ENCODE peak calls at places on chromosome 14, in ten cellular contexts. One of them, this sample, is unnamed.

GRCh38 chr14:55877942-55878341 is 240.3 kb upstream of the PELI2 start:
- DNase-seq in uterus: no peak
- DNase-seq in upper lobe of right lung: no peak
- DNase-seq in cardiac muscle cell: peak; percentile 78
- DNase-seq in CD8-positive, alpha-beta T cell: no peak
- DNase-seq in hepatocyte: no peak
- DNase-seq in body of pancreas: no peak
- DNase-seq in psoas muscle: no peak
- DNase-seq in GM12878: no peak
- DNase-seq in lower lobe of right lung: no peak
- DNase-seq in this sample: no peak

GRCh38 chr14:27672047-27672446 is 1074.2 kb upstream of the NOVA1 start:
- DNase-seq in uterus: no peak
- DNase-seq in upper lobe of right lung: no peak
- DNase-seq in cardiac muscle cell: no peak
- DNase-seq in CD8-positive, alpha-beta T cell: no peak
- DNase-seq in hepatocyte: no peak
- DNase-seq in body of pancreas: no peak
- DNase-seq in psoas muscle: no peak
- DNase-seq in GM12878: no peak
- DNase-seq in lower lobe of right lung: no peak
- DNase-seq in this sample: no peak

GRCh38 chr14:22131749-22132476 is 457.1 kb downstream of the DAD1 start:
- DNase-seq in uterus: no peak
- DNase-seq in upper lobe of right lung: no peak
- DNase-seq in cardiac muscle cell: no peak
- DNase-seq in CD8-positive, alpha-beta T cell: no peak
- DNase-seq in hepatocyte: no peak
- DNase-seq in body of pancreas: no peak
- DNase-seq in psoas muscle: no peak
- DNase-seq in GM12878: no peak
- DNase-seq in lower lobe of right lung: no peak
- DNase-seq in this sample: no peak

GRCh38 chr14:104339829-104340228 is 201.4 kb downstream of the KIF26A start:
- DNase-seq in uterus: no peak
- DNase-seq in upper lobe of right lung: no peak
- DNase-seq in cardiac muscle cell: no peak
- DNase-seq in CD8-positive, alpha-beta T cell: no peak
- DNase-seq in hepatocyte: no peak
- DNase-seq in body of pancreas: no peak
- DNase-seq in psoas muscle: no peak
- DNase-seq in GM12878: no peak
- DNase-seq in lower lobe of right lung: no peak
- DNase-seq in this sample: no peak

GRCh38 chr14:65906948-65907347 is 494.4 kb downstream of the FUT8 start:
- DNase-seq in uterus: no peak
- DNase-seq in upper lobe of right lung: no peak
- DNase-seq in cardiac muscle cell: no peak
- DNase-seq in CD8-positive, alpha-beta T cell: no peak
- DNase-seq in hepatocyte: no peak
- DNase-seq in body of pancreas: no peak
- DNase-seq in psoas muscle: no peak
- DNase-seq in GM12878: no peak
- DNase-seq in lower lobe of right lung: no peak
- DNase-seq in this sample: no peak

GRCh38 chr14:101131451-101131916 is 228.0 kb upstream of the RTL1 start:
- DNase-seq in uterus: no peak
- DNase-seq in upper lobe of right lung: no peak
- DNase-seq in cardiac muscle cell: no peak
- DNase-seq in CD8-positive, alpha-beta T cell: no peak
- DNase-seq in hepatocyte: no peak
- DNase-seq in body of pancreas: no peak
- DNase-seq in psoas muscle: no peak
- DNase-seq in GM12878: no peak
- DNase-seq in lower lobe of right lung: no peak
- DNase-seq in this sample: no peak

GRCh38 chr14:63862163-63862562 is 9.4 kb downstream of the SYNE2 start:
- DNase-seq in uterus: no peak
- DNase-seq in upper lobe of right lung: no peak
- DNase-seq in cardiac muscle cell: no peak
- DNase-seq in CD8-positive, alpha-beta T cell: no peak
- DNase-seq in hepatocyte: no peak
- DNase-seq in body of pancreas: no peak
- DNase-seq in psoas muscle: no peak
- DNase-seq in GM12878: no peak
- DNase-seq in lower lobe of right lung: no peak
- DNase-seq in this sample: no peak

GRCh38 chr14:104655128-104655848 is 34.1 kb upstream of the INF2 start:
- DNase-seq in uterus: no peak
- DNase-seq in upper lobe of right lung: no peak
- DNase-seq in cardiac muscle cell: no peak
- DNase-seq in CD8-positive, alpha-beta T cell: no peak
- DNase-seq in hepatocyte: no peak
- DNase-seq in body of pancreas: no peak
- DNase-seq in psoas muscle: no peak
- DNase-seq in GM12878: no peak
- DNase-seq in lower lobe of right lung: no peak
- DNase-seq in this sample: no peak

GRCh38 chr14:57391609-57392195 is 1.3 kb downstream of the NAA30 start:
- DNase-seq in uterus: no peak
- DNase-seq in upper lobe of right lung: no peak
- DNase-seq in cardiac muscle cell: peak; percentile 13
- DNase-seq in CD8-positive, alpha-beta T cell: no peak
- DNase-seq in hepatocyte: peak; percentile 14
- DNase-seq in body of pancreas: peak; percentile 12
- DNase-seq in psoas muscle: no peak
- DNase-seq in GM12878: no peak
- DNase-seq in lower lobe of right lung: no peak
- DNase-seq in this sample: no peak

GRCh38 chr14:21852061-21852664 is 178.5 kb upstream of the OR4E1 start:
- DNase-seq in uterus: no peak
- DNase-seq in upper lobe of right lung: no peak
- DNase-seq in cardiac muscle cell: peak; percentile 35
- DNase-seq in CD8-positive, alpha-beta T cell: peak; percentile 49
- DNase-seq in hepatocyte: peak; percentile 69
- DNase-seq in body of pancreas: peak; percentile 61
- DNase-seq in psoas muscle: no peak
- DNase-seq in GM12878: no peak
- DNase-seq in lower lobe of right lung: no peak
- DNase-seq in this sample: no peak

DNA sequence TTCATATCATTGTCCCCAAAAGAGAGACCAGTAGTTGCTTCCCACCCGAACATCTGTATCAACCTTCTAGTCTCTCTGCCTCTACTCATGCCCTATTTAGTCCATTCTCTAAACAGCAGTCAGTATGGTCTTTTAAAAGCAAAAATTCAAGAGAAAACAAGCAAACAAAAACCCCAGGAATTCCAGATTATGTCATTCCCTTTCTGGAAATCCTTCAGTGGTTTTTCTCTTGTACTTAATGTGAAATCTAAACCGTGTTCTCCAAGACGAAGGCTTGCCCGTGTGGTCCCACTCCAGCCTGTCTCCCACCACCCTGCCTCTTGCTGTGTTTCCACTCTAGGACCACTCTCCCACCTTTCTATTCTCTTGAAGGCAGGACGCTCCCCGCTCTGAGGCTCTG is 90.8 kb downstream of the TMEM30B start:
- DNase-seq in uterus: no peak
- DNase-seq in upper lobe of right lung: no peak
- DNase-seq in cardiac muscle cell: no peak
- DNase-seq in CD8-positive, alpha-beta T cell: no peak
- DNase-seq in hepatocyte: no peak
- DNase-seq in body of pancreas: no peak
- DNase-seq in psoas muscle: no peak
- DNase-seq in GM12878: no peak
- DNase-seq in lower lobe of right lung: no peak
- DNase-seq in this sample: no peak
- H3K27ac ChIP-seq in uterus: no peak overlapping the region
- H3K27ac ChIP-seq in upper lobe of right lung: no peak overlapping the region
- H3K27ac ChIP-seq in cardiac muscle cell: no peak overlapping the region
- H3K27ac ChIP-seq in CD8-positive, alpha-beta T cell: no peak overlapping the region
- H3K27ac ChIP-seq in hepatocyte: no peak overlapping the region
- H3K27ac ChIP-seq in body of pancreas: no peak overlapping the region
- H3K27ac ChIP-seq in psoas muscle: peak overlapping the region; percentile 94
- H3K27ac ChIP-seq in GM12878: no peak overlapping the region
- H3K27ac ChIP-seq in lower lobe of right lung: no peak overlapping the region
- H3K27ac ChIP-seq in this sample: no peak overlapping the region

GRCh38 chr14:20818861-20819260 is 16.2 kb upstream of the RNASE1 start:
- DNase-seq in uterus: no peak
- DNase-seq in upper lobe of right lung: no peak
- DNase-seq in cardiac muscle cell: no peak
- DNase-seq in CD8-positive, alpha-beta T cell: no peak
- DNase-seq in hepatocyte: no peak
- DNase-seq in body of pancreas: peak; percentile 21
- DNase-seq in psoas muscle: no peak
- DNase-seq in GM12878: no peak
- DNase-seq in lower lobe of right lung: no peak
- DNase-seq in this sample: no peak
- TF ChIP-seq CTCF in uterus: no peak
- TF ChIP-seq CTCF in upper lobe of right lung: no peak
- TF ChIP-seq CTCF in cardiac muscle cell: peak; percentile 50
- TF ChIP-seq CTCF in CD8-positive, alpha-beta T cell: no peak
- TF ChIP-seq CTCF in hepatocyte: no peak
- TF ChIP-seq CTCF in body of pancreas: peak; percentile 39
- TF ChIP-seq CTCF in psoas muscle: no peak
- TF ChIP-seq CTCF in GM12878: peak; percentile 24
- TF ChIP-seq CTCF in lower lobe of right lung: no peak
- TF ChIP-seq CTCF in this sample: no peak

DNA sequence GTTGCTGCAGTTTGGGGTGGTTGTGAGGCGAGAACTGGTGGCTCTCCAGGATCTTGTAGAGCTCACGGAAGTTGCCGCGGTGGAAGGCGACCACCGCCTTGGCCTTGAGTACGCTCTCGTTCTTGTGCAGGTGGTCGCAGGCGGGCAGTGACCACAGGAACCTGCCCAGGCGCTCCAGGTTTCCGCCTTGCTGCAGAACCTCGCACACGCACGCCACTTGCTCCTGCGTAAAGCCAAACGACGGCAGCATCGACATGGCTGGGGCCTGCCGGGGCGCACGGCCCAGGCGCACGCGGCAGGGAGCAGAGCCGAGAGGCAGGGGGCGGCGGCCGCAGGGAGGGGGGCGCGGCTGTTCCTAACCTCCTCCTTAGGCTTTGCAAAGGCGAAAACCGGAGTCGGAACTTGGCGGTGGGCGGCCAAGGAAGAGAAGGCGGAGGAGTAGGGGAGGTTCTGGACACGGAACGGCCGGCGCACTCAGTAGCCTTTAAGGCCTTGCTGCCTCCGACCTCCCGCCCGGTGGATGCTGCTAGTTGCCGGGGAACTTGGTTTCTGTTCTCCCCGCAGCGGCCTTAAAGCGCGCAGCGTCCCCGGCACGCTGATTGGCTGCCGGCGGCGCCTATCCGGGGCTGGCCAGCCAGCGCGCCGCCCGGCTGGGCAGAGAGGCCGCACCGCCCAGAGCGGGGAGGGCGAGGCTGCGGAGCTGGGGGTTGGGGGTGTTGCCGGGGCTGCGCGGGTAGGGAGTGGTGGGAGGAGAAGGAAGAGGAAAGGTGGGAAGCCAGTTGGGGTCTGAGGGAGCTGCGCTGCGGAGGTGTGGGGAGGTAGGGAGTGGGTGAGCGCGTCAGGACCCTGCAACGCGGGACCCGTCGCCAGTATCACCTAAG is at the start of gene SIX1:
- DNase-seq in uterus: peak; percentile 26
- DNase-seq in upper lobe of right lung: peak; percentile 77
- DNase-seq in cardiac muscle cell: peak; percentile 91
- DNase-seq in CD8-positive, alpha-beta T cell: no peak
- DNase-seq in hepatocyte: peak; percentile 84
- DNase-seq in body of pancreas: peak; percentile 71
- DNase-seq in psoas muscle: peak; percentile 86
- DNase-seq in GM12878: no peak
- DNase-seq in lower lobe of right lung: peak; percentile 76
- DNase-seq in this sample: peak; percentile 94
- H3K4me3 ChIP-seq in uterus: peak within 1 kb of the TSS; percentile 40
- H3K4me3 ChIP-seq in upper lobe of right lung: peak within 1 kb of the TSS; percentile 51
- H3K4me3 ChIP-seq in cardiac muscle cell: peak within 1 kb of the TSS; percentile 44
- H3K4me3 ChIP-seq in CD8-positive, alpha-beta T cell: no peak within 1 kb of the TSS
- H3K4me3 ChIP-seq in hepatocyte: peak within 1 kb of the TSS; percentile 50
- H3K4me3 ChIP-seq in body of pancreas: peak within 1 kb of the TSS; percentile 46
- H3K4me3 ChIP-seq in psoas muscle: peak within 1 kb of the TSS; percentile 91
- H3K4me3 ChIP-seq in GM12878: peak within 1 kb of the TSS; percentile 36
- H3K4me3 ChIP-seq in lower lobe of right lung: peak within 1 kb of the TSS; percentile 54
- H3K4me3 ChIP-seq in this sample: peak within 1 kb of the TSS; percentile 45

GRCh38 chr14:44586910-44587309 is 79.8 kb upstream of the FSCB start:
- DNase-seq in uterus: no peak
- DNase-seq in upper lobe of right lung: no peak
- DNase-seq in cardiac muscle cell: no peak
- DNase-seq in CD8-positive, alpha-beta T cell: no peak
- DNase-seq in hepatocyte: no peak
- DNase-seq in body of pancreas: no peak
- DNase-seq in psoas muscle: no peak
- DNase-seq in GM12878: no peak
- DNase-seq in lower lobe of right lung: no peak
- DNase-seq in this sample: no peak

GRCh38 chr14:44589180-44589579 is 82.1 kb upstream of the FSCB start:
- DNase-seq in uterus: no peak
- DNase-seq in upper lobe of right lung: no peak
- DNase-seq in cardiac muscle cell: no peak
- DNase-seq in CD8-positive, alpha-beta T cell: no peak
- DNase-seq in hepatocyte: no peak
- DNase-seq in body of pancreas: no peak
- DNase-seq in psoas muscle: no peak
- DNase-seq in GM12878: no peak
- DNase-seq in lower lobe of right lung: no peak
- DNase-seq in this sample: no peak
- H3K27ac ChIP-seq in uterus: no peak overlapping the region
- H3K27ac ChIP-seq in upper lobe of right lung: no peak overlapping the region
- H3K27ac ChIP-seq in cardiac muscle cell: no peak overlapping the region
- H3K27ac ChIP-seq in CD8-positive, alpha-beta T cell: no peak overlapping the region
- H3K27ac ChIP-seq in hepatocyte: no peak overlapping the region
- H3K27ac ChIP-seq in body of pancreas: no peak overlapping the region
- H3K27ac ChIP-seq in psoas muscle: no peak overlapping the region
- H3K27ac ChIP-seq in GM12878: no peak overlapping the region
- H3K27ac ChIP-seq in lower lobe of right lung: no peak overlapping the region
- H3K27ac ChIP-seq in this sample: no peak overlapping the region

GRCh38 chr14:96423446-96424103 is 31.6 kb downstream of the AK7 start:
- DNase-seq in uterus: no peak
- DNase-seq in upper lobe of right lung: no peak
- DNase-seq in cardiac muscle cell: no peak
- DNase-seq in CD8-positive, alpha-beta T cell: no peak
- DNase-seq in hepatocyte: no peak
- DNase-seq in body of pancreas: no peak
- DNase-seq in psoas muscle: no peak
- DNase-seq in GM12878: no peak
- DNase-seq in lower lobe of right lung: no peak
- DNase-seq in this sample: no peak

GRCh38 chr14:96421236-96421635 is 29.3 kb downstream of the AK7 start:
- DNase-seq in uterus: no peak
- DNase-seq in upper lobe of right lung: no peak
- DNase-seq in cardiac muscle cell: peak; percentile 24
- DNase-seq in CD8-positive, alpha-beta T cell: no peak
- DNase-seq in hepatocyte: no peak
- DNase-seq in body of pancreas: no peak
- DNase-seq in psoas muscle: no peak
- DNase-seq in GM12878: no peak
- DNase-seq in lower lobe of right lung: no peak
- DNase-seq in this sample: no peak

GRCh38 chr14:96423012-96423411 is 31.1 kb downstream of the AK7 start:
- DNase-seq in uterus: no peak
- DNase-seq in upper lobe of right lung: no peak
- DNase-seq in cardiac muscle cell: no peak
- DNase-seq in CD8-positive, alpha-beta T cell: no peak
- DNase-seq in hepatocyte: peak; percentile 46
- DNase-seq in body of pancreas: no peak
- DNase-seq in psoas muscle: no peak
- DNase-seq in GM12878: no peak
- DNase-seq in lower lobe of right lung: no peak
- DNase-seq in this sample: no peak

GRCh38 chr14:96424104-96424989 is 32.4 kb downstream of the AK7 start:
- DNase-seq in uterus: no peak
- DNase-seq in upper lobe of right lung: no peak
- DNase-seq in cardiac muscle cell: peak; percentile 84
- DNase-seq in CD8-positive, alpha-beta T cell: no peak
- DNase-seq in hepatocyte: peak; percentile 87
- DNase-seq in body of pancreas: peak; percentile 48
- DNase-seq in psoas muscle: no peak
- DNase-seq in GM12878: peak; percentile 45
- DNase-seq in lower lobe of right lung: peak; percentile 54
- DNase-seq in this sample: no peak
- TF ChIP-seq CTCF in uterus: peak; percentile 85
- TF ChIP-seq CTCF in upper lobe of right lung: peak; percentile 77
- TF ChIP-seq CTCF in cardiac muscle cell: peak; percentile 64
- TF ChIP-seq CTCF in CD8-positive, alpha-beta T cell: peak; percentile 88
- TF ChIP-seq CTCF in hepatocyte: peak; percentile 82
- TF ChIP-seq CTCF in body of pancreas: peak; percentile 80
- TF ChIP-seq CTCF in psoas muscle: peak; percentile 85
- TF ChIP-seq CTCF in GM12878: peak; percentile 53
- TF ChIP-seq CTCF in lower lobe of right lung: peak; percentile 82
- TF ChIP-seq CTCF in this sample: peak; percentile 93